ENCODE peak calls at places on chromosomes 1 and 21, in five cellular contexts. C is pancreas, T is heart left ventricle, M is left ventricle myocardium inferior, E is IMR-90. H is an unnamed sample. For H3K4me1, the result is how much of the 10 kb centered on the place peaks cover.

GRCh38 chr1:79042117-79042516 is 35.6 kb upstream of the ADGRL4 start:
- DNase-seq in M (no peak), C (no peak), T (no peak), E (peak), H (no peak)

GRCh38 chr1:115228191-115228590 is 109.9 kb downstream of the NGF start:
- DNase-seq in T (no peak), C (no peak), M (no peak), E (no peak), H (no peak)

GRCh38 chr1:72435025-72435424 is 152.7 kb upstream of the NEGR1 start:
- DNase-seq in T (no peak), M (no peak), E (peak), C (no peak), H (no peak)

GRCh38 chr1:230066036-230066435 is 1.0 kb upstream of the GALNT2 start:
- DNase-seq in C (no peak), M (no peak), T (no peak), E (no peak), H (no peak)

GRCh38 chr1:226638001-226638601 is 89.5 kb downstream of the STUM start:
- DNase-seq in C (no peak), M (peak), T (peak), E (no peak), H (no peak)

GRCh38 chr1:45348966-45349677 is 8.9 kb upstream of the MUTYH start:
- DNase-seq in T (no peak), E (no peak), M (no peak), C (no peak), H (no peak)

GRCh38 chr1:23010734-23011449 is 4.8 kb downstream of the TEX46 start:
- DNase-seq in T (no peak), E (peak), M (no peak), C (no peak), H (no peak)

GRCh38 chr1:935751-936231 is 12.1 kb downstream of the SAMD11 start:
- DNase-seq in T (no peak), E (no peak), C (no peak), M (no peak), H (no peak)

GRCh38 chr1:45442272-45442671 is 48.7 kb downstream of the TESK2 start:
- DNase-seq in T (no peak), M (no peak), C (no peak), E (peak), H (no peak)

GRCh38 chr1:9399510-9400424 is 107.1 kb downstream of the SPSB1 start:
- DNase-seq in T (peak), M (peak), C (no peak), E (peak), H (no peak)

GRCh38 chr1:199774433-199775089 is 252.9 kb upstream of the NR5A2 start:
- DNase-seq in T (no peak), C (peak), M (no peak), E (peak), H (peak)

GRCh38 chr21:42189860-42190491 is 29.0 kb upstream of the ABCG1 start:
- DNase-seq in M (no peak), E (no peak), C (no peak), T (no peak), H (no peak)

GRCh38 chr1:115643219-115643618 is 1.4 kb downstream of the VANGL1 start:
- DNase-seq in E (no peak), M (no peak), T (no peak), C (no peak), H (no peak)

GRCh38 chr1:24149854-24150227 is 6.9 kb upstream of the IL22RA1 start:
- DNase-seq in T (no peak), C (no peak), E (peak), M (no peak), H (peak)

GRCh38 chr1:66350001-66350547 is 183.9 kb upstream of the SGIP1 start:
- DNase-seq in E (peak), M (peak), C (no peak), T (peak), H (no peak)

GRCh38 chr1:203146042-203146369 is 18.5 kb downstream of the ADORA1 start:
- DNase-seq in C (no peak), E (no peak), M (no peak), T (no peak), H (no peak)

GRCh38 chr1:203146537-203146936 is 19.0 kb downstream of the ADORA1 start:
- DNase-seq in T (no peak), C (no peak), E (no peak), M (no peak), H (no peak)

GRCh38 chr1:203143671-203144070 is 16.1 kb downstream of the ADORA1 start:
- DNase-seq in T (no peak), E (no peak), M (no peak), C (no peak), H (no peak)

GRCh38 chr1:203144661-203145060 is 17.1 kb downstream of the ADORA1 start:
- DNase-seq in E (peak), C (peak), M (no peak), T (no peak), H (no peak)

GRCh38 chr1:203145321-203146041 is 18.0 kb downstream of the ADORA1 start:
- DNase-seq in E (no peak), T (no peak), C (no peak), M (no peak), H (no peak)
- H3K4me1 ChIP-seq in E (under half), T (under half), C (under half), M (under half), H (under half)

DNA sequence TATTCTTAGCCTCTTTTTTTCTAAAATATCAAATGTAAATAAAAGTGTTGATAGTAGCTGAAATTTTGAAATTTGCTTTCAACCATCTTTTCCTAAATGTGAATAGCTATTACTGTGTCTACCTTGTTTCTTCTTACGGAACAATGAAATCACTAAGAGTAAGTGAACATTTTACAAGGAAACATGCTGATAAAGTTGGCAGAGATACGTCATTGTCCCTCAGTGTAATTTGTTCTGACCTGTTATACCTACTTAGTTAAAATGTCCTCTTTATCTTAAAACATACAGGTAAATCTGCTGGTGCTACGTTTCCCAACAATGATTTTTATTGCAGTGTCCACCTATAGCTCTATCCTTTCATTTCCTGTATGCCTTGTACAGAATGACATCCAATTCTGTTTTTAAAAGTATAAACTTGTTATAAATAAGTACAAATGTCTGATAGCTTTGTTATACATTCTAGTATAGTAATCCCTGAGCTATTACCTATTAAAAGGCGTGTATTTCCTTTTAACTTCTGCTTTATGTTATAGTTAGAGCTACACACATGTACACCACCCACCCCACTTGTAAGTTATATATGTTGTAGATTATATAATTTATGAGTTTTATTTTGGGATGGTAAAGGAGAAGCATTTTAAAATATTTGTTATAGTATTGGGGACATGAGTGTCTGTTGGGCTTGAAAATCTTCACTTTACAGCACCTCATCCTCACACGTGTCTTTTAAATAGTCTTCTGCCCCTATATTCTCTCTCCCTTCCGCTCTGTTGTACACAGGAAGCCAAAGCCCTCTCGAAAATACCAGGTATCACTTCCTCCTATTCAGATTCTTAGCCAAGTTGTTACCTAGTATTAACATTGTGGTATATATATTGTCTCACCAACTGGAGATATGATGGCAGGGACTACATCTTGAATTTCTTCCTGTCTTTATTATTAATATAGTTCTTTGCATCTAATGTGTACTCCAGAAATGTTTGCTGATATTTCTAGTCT is 25.2 kb downstream of the LAMC1 start:
- DNase-seq in M (no peak), T (no peak), C (no peak), E (no peak), H (no peak)
- H3K27ac ChIP-seq in M (no peak), T (no peak), C (no peak), E (no peak), H (no peak)

DNA sequence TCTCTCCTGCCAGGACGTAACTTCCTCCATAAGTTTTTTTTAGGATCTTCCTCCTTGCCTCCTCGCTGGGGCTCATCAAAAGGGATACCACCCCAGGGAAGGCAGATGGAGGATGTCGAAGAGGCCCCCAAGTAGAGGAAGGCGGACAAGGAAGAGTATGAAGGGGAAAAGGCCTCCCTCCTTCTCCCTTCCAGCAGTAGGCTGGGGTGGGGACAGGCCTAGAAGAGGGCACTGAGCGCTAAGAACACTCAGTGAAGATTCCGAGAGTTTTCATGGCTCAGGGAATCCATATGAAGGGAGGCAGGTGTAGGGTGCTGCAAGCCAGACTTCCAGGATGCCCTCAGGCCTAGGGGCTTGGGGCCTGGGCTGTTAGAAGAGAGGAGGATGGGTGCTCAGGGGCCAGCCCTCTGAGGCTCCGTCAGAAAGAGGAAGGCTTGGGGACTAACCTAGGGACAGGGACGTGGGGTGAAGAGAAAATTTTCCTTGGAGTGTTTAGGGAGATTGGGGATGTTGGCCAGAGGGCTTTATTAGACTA is 1.8 kb upstream of the SLC6A9 start:
- DNase-seq in T (no peak), E (no peak), C (no peak), M (no peak), H (no peak)
- H3K4me1 ChIP-seq in T (under half), E (under half), C (under half), M (half or more), H (under half)

DNA sequence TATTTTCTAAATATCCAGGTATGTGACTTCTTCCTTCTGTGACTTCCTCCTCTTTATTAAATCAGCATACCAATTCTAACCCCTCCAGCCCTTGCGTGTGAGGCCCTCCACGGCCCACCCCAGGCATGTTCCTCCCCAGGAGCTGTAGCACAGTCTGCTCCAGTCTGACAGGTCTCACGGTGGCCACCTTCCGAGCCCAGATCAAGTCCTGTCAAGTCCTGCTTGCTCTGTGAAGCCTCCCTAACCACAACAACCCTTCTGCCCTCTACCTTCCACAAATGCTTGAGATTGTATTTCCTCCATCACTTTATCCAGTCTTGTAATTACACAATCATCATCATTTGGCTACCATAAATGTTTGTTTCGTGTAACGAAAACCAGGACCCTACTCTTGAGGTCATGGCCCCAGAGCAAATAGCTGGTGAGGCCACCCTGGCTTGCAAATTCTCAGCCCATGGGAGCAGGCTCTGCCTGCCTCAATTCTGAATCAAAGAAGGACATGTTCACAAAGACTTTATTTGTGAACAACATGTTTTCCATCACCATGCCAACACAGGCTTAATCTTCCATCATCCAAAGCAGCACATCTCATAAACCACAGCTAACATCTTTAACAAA is 33.0 kb upstream of the S100A7 start:
- DNase-seq in C (no peak), E (no peak), M (no peak), T (no peak), H (no peak)
- H3K27ac ChIP-seq in C (no peak), E (no peak), M (peak), T (no peak), H (no peak)

GRCh38 chr1:89822109-89822962 is 1.5 kb downstream of the LRRC8D start:
- DNase-seq in T (no peak), C (peak), M (peak), E (no peak), H (peak)
- H3K4me1 ChIP-seq in T (under half), C (under half), M (half or more), E (under half), H (under half)

GRCh38 chr1:37704966-37705365 is 12.7 kb downstream of the CDCA8 start:
- DNase-seq in M (no peak), T (no peak), C (no peak), E (peak), H (no peak)
- H3K27ac ChIP-seq in M (no peak), T (no peak), C (no peak), E (no peak), H (no peak)

DNA sequence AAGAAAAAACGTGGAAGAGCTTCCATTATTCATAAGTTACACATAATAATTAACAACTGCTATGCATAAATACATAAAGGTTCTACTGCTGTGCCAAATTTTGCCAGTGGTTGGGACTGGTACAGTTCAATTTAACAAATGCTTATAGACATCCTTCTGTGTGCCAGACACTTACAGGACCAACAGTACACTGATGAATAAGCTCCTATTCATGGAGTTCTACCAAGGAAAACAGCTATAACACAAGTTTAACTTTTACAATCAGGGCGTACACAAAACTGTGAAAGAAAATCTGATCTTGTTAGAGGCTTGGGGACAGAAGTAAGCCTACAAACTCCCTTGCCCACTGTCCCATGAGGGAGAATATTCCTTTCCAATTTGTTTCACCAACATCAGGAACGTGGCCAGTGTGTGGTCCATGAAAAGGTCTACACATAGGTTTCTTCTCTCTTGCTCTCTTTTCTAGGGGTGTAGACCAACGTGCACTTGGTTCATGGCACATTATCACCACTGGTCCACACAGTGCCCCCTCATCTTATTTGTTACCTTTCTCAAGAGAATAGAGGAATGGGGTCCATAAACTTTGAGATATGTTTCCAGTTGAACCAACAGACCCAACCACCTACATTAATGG is 10.1 kb downstream of the NRIP1 start:
- DNase-seq in E (no peak), T (no peak), C (no peak), M (no peak), H (no peak)
- H3K4me1 ChIP-seq in E (under half), T (half or more), C (half or more), M (half or more), H (under half)

GRCh38 chr1:183239793-183240625 is 53.9 kb downstream of the LAMC2 start:
- DNase-seq in M (peak), E (no peak), T (no peak), C (no peak), H (no peak)
- H3K27ac ChIP-seq in M (peak), E (no peak), T (peak), C (no peak), H (no peak)

GRCh38 chr1:192539450-192540132 is 36.0 kb upstream of the RGS1 start:
- DNase-seq in E (peak), C (no peak), M (no peak), T (no peak), H (no peak)
- H3K4me1 ChIP-seq in E (under half), C (under half), M (under half), T (under half), H (under half)

H was measured in colonic mucosa.